ENCODE peak calls at places on chromosomes 2 and 18, in ten cellular contexts. V is stomach, N is tibial artery, S is SK-N-SH, Y is ascending aorta, K is sigmoid colon, E is right atrium auricular region, Q is BJ, D is gastrocnemius medialis, A is BE2C. L is an unnamed sample. For H3K36me3, the result is how much of the 10 kb centered on the place peaks cover.

GRCh38 chr2:207459990-207460757 is 69.6 kb upstream of the CREB1 start:
- DNase-seq in N (no peak), V (no peak), Q (no peak), E (no peak), D (no peak), S (no peak), K (no peak), Y (no peak), A (no peak), L (no peak)

GRCh38 chr2:169086893-169087467 is 17.6 kb downstream of the DHRS9 start:
- DNase-seq in Q (no peak), V (no peak), S (no peak), Y (no peak), D (no peak), N (no peak), A (no peak), K (no peak), E (no peak), L (no peak)

GRCh38 chr2:67790622-67791021 is 272.2 kb downstream of the C1D start:
- DNase-seq in K (no peak), Y (no peak), S (no peak), D (no peak), E (no peak), Q (peak), A (no peak), V (no peak), N (no peak), L (no peak)

GRCh38 chr18:36212978-36213303 is 25.6 kb downstream of the MOCOS start:
- DNase-seq in E (no peak), K (no peak), D (no peak), V (no peak), A (no peak), Y (no peak), N (no peak), Q (no peak), S (no peak), L (no peak)

GRCh38 chr18:75482880-75483279 is 55.4 kb upstream of the SMIM21 start:
- DNase-seq in K (no peak), S (no peak), Y (no peak), A (no peak), E (no peak), D (no peak), V (no peak), Q (peak), N (no peak), L (no peak)

GRCh38 chr2:68653538-68653982 is 10.2 kb downstream of the PROKR1 start:
- DNase-seq in V (peak), Q (no peak), Y (no peak), N (no peak), A (no peak), K (no peak), D (no peak), E (no peak), S (no peak), L (no peak)

GRCh38 chr2:223591596-223591995 is 10.6 kb downstream of the SCG2 start:
- DNase-seq in Y (no peak), D (no peak), K (no peak), Q (no peak), E (no peak), A (no peak), S (no peak), N (no peak), V (no peak), L (no peak)

GRCh38 chr2:216015722-216016464 is 2.5 kb upstream of the MREG start:
- DNase-seq in S (no peak), Q (no peak), A (no peak), Y (no peak), K (no peak), V (no peak), N (no peak), D (no peak), E (no peak), L (no peak)

GRCh38 chr2:109558076-109558882 is 55.5 kb downstream of the SEPTIN10 start:
- DNase-seq in E (no peak), K (no peak), A (no peak), V (peak), D (no peak), N (no peak), S (no peak), Q (peak), Y (no peak), L (no peak)

GRCh38 chr2:241168366-241168765 is 18.1 kb downstream of the PPP1R7 start:
- DNase-seq in A (no peak), S (no peak), E (no peak), K (no peak), Y (no peak), V (no peak), N (no peak), D (no peak), Q (no peak), L (no peak)

GRCh38 chr18:21117385-21118135 is 5.9 kb upstream of the ROCK1 start:
- DNase-seq in Y (no peak), E (no peak), D (no peak), S (no peak), K (no peak), N (no peak), V (no peak), A (no peak), Q (peak), L (no peak)

GRCh38 chr2:1744446-1745170 is at the start of gene PXDN:
- DNase-seq in S (peak), N (no peak), V (no peak), E (no peak), Q (no peak), D (no peak), A (no peak), K (peak), Y (no peak), L (peak)

GRCh38 chr2:27264753-27265535 is 2.1 kb upstream of the SLC30A3 start:
- DNase-seq in Q (no peak), Y (no peak), N (no peak), K (no peak), V (peak), E (no peak), D (no peak), S (peak), A (peak), L (no peak)

GRCh38 chr2:136134126-136134525 is 16.2 kb upstream of the CXCR4 start:
- DNase-seq in N (no peak), V (no peak), E (no peak), D (no peak), A (no peak), Q (no peak), Y (no peak), S (no peak), K (no peak), L (no peak)

GRCh38 chr2:135651717-135652116 is 89.9 kb upstream of the UBXN4 start:
- DNase-seq in A (no peak), V (no peak), S (no peak), Q (no peak), N (no peak), Y (no peak), E (no peak), D (no peak), K (no peak), L (no peak)

GRCh38 chr2:120771556-120772208 is 36.0 kb downstream of the GLI2 start:
- DNase-seq in V (no peak), N (peak), E (peak), D (no peak), S (no peak), Y (no peak), K (peak), Q (peak), A (peak), L (no peak)

GRCh38 chr18:58230438-58231179 is 186.6 kb downstream of the NEDD4L start:
- DNase-seq in A (no peak), D (no peak), Q (no peak), N (no peak), S (no peak), V (peak), E (no peak), Y (no peak), K (no peak), L (no peak)

GRCh38 chr2:65919579-65920188 is 487.3 kb upstream of the SPRED2 start:
- DNase-seq in V (no peak), D (no peak), Y (no peak), A (no peak), S (no peak), N (no peak), Q (no peak), K (no peak), E (no peak), L (no peak)

GRCh38 chr2:223712642-223713041 is 110.5 kb upstream of the SCG2 start:
- DNase-seq in A (no peak), N (no peak), Y (no peak), V (no peak), E (no peak), K (no peak), Q (no peak), D (no peak), S (no peak), L (no peak)

GRCh38 chr2:102367331-102367971 is 11.9 kb downstream of the IL18R1 start:
- DNase-seq in Y (no peak), K (no peak), V (no peak), E (no peak), S (no peak), Q (no peak), N (no peak), A (no peak), D (no peak), L (no peak)

GRCh38 chr2:61210332-61210981 is 48.5 kb downstream of the C2orf74 start:
- DNase-seq in E (no peak), S (no peak), Y (no peak), K (no peak), Q (peak), D (no peak), N (no peak), V (no peak), A (no peak), L (no peak)

DNA sequence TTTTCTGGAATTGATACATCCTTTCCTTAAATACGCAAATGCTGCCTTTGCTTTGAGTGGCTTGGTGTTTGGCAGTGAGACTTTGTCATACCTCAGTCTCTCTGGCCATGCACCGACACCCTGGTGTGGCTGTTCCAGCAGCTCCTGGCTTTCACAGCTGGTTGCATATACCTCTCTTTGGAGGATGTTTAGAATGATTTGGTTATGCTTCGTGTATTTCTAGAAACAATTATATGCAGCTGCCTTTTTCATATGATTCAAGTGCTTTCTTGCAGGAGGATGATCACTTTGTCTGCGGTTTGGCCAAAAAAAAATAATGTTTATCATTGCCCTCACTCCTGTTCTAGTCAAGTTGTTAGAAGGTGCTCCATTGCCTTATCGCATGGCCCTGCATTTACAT is 95.0 kb upstream of the EML6 start:
- DNase-seq in A (no peak), N (no peak), K (no peak), E (no peak), S (no peak), D (no peak), V (no peak), Y (no peak), Q (no peak), L (no peak)
- H3K36me3 ChIP-seq in A (half or more), N (half or more), K (half or more), E (half or more), S (half or more), D (under half), V (half or more), Y (half or more), Q (under half), L (under half)

GRCh38 chr2:71348302-71348701 is 16.7 kb downstream of the ZNF638 start:
- DNase-seq in E (no peak), D (no peak), S (no peak), Y (no peak), N (no peak), V (no peak), K (no peak), Q (no peak), A (no peak), L (no peak)

GRCh38 chr2:71347517-71347916 is 15.9 kb downstream of the ZNF638 start:
- DNase-seq in E (no peak), K (no peak), N (no peak), S (no peak), V (no peak), D (no peak), Q (no peak), A (no peak), Y (no peak), L (no peak)

GRCh38 chr2:71358931-71359671 is 27.5 kb downstream of the ZNF638 start:
- DNase-seq in A (no peak), E (no peak), Y (no peak), N (no peak), V (no peak), D (peak), Q (no peak), S (no peak), K (no peak), L (no peak)

DNA sequence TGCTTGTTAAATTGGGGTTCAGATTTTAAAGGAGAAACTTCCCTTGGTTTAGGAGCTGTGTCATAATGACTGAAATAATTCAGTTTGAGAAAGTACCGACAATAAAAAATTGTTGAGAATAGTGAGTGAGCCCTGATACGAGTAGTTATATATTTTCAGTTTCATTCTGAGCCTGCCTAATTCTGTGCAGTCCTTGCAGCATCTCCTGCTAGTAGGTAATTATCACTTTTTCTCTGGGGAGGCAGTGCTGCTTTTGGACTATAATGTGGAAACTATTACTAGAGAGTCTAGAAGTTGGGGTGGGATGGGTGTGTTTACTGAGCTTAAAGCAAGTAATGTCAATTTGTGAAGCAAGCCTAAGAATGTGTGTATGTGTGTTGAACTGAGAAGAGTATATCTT is 21.7 kb downstream of the ZNF638 start:
- DNase-seq in S (no peak), K (no peak), Y (no peak), N (no peak), A (no peak), Q (no peak), V (no peak), E (no peak), D (no peak), L (no peak)
- H3K36me3 ChIP-seq in S (half or more), K (under half), Y (under half), N (under half), A (under half), Q (under half), V (half or more), E (under half), D (under half), L (half or more)

DNA sequence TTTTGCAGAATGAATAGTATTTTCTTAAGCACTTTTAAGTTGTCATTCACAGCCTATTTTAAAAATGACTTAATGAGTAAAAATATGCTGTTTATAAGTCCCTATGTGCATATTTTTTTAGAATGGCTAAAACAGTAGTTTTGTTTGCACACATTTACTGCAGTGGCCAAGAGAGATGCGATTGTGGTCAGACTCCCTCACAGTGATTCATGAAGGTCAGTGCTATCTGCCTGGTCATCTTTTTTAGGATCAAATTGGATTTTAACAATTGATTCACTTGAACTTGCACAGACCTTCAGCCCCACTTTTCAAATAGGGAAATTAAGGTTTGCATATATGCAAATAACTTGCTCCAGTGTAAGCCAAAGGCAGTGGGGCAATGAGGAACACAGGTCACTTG is 129.5 kb downstream of the MTX2 start:
- DNase-seq in A (no peak), E (no peak), K (no peak), D (no peak), Q (peak), S (no peak), N (no peak), Y (no peak), V (no peak), L (no peak)
- H3K36me3 ChIP-seq in A (under half), E (under half), K (under half), D (under half), Q (under half), S (under half), N (under half), Y (under half), V (under half), L (under half)

DNA sequence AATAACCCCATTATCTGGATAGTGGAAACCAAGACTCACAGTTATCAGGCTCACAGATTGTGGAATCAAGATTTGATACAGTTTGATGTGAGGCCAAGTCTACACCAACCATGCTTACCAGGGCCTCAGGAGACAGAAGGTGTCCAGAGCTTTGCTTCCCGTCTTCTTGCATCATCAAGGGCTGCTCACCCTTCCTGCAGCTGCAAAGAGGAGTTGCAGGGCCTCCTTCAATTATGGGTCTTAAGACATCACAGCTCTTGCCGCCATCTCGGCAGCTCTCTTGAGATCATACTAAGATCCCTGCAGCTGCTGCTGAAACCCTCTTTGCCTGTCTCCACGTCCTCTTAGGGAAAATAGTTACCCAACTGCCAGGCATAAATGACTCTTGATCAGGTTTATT is 176.0 kb downstream of the MGAT5 start:
- DNase-seq in V (no peak), A (no peak), N (no peak), Q (no peak), S (no peak), E (no peak), K (no peak), Y (no peak), D (no peak), L (no peak)
- H3K36me3 ChIP-seq in V (half or more), A (under half), N (under half), Q (under half), S (under half), E (under half), K (under half), Y (under half), D (under half), L (under half)

GRCh38 chr2:201761101-201761500 is 19.6 kb downstream of the ALS2 start:
- DNase-seq in N (no peak), D (no peak), S (no peak), V (no peak), Y (no peak), E (no peak), K (no peak), Q (no peak), A (no peak), L (no peak)

GRCh38 chr2:201769664-201770373 is 10.9 kb downstream of the ALS2 start:
- DNase-seq in A (no peak), Q (no peak), N (no peak), Y (no peak), E (no peak), V (no peak), D (no peak), K (no peak), S (peak), L (no peak)

GRCh38 chr2:201768918-201769317 is 11.8 kb downstream of the ALS2 start:
- DNase-seq in A (no peak), V (no peak), S (no peak), K (no peak), Y (no peak), Q (no peak), N (no peak), D (no peak), E (no peak), L (no peak)

GRCh38 chr2:201765799-201766198 is 14.9 kb downstream of the ALS2 start:
- DNase-seq in V (no peak), K (no peak), E (no peak), Q (no peak), S (no peak), D (no peak), Y (no peak), N (no peak), A (no peak), L (no peak)
- H3K36me3 ChIP-seq in V (half or more), K (under half), E (under half), Q (under half), S (under half), D (under half), Y (under half), N (under half), A (under half), L (under half)

DNA sequence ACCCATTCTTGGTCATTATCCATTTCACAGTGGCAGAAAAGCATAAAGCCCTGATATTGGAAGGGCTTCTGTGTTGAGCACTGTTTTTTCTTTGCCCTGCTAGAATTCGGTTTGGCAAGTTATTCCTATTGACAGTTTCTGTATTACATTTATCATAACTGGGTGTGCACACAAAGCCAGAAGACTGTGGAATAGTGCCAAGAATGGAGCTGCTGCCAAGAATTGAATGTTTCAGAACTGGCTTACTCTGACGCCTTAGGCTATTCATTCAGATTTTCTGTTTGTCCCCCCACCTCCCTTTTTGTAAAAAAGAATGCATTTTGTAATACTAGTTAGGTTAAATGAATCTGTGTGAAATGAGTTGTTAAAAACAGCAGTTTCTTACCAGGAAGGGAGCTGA is 12.7 kb downstream of the KDM3A start:
- DNase-seq in Q (peak), D (no peak), S (no peak), V (peak), A (peak), N (no peak), E (peak), Y (no peak), K (no peak), L (peak)
- H3K36me3 ChIP-seq in Q (under half), D (under half), S (half or more), V (half or more), A (under half), N (half or more), E (half or more), Y (half or more), K (under half), L (under half)

GRCh38 chr18:22939649-22940048 is 6.5 kb downstream of the RBBP8 start:
- DNase-seq in D (no peak), K (no peak), S (no peak), N (no peak), A (no peak), Y (no peak), E (no peak), Q (no peak), V (no peak), L (no peak)
- H3K36me3 ChIP-seq in D (under half), K (under half), S (under half), N (under half), A (under half), Y (under half), E (under half), Q (under half), V (under half), L (under half)

DNA sequence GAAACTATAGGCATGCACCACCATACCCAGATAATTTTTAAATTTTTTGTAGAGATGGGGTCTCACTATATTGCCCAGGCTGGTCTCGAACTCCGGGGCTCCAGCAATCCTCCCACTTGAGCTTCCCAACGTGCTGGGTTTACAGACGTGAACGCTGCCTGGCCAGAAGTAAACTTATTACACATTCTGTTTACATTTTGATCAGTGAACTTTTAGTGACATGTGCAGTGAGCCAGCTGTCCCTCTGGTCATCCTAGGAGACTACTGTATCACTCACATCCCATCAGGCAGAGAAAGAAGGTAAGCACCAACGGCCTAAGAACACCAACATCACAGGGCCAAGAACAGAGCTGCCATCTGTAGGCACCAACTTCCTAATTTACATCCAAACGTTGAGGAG is 22.2 kb downstream of the NDUFA10 start:
- DNase-seq in Y (no peak), D (no peak), S (no peak), Q (no peak), E (no peak), K (no peak), V (no peak), A (no peak), N (no peak), L (no peak)
- H3K36me3 ChIP-seq in Y (half or more), D (under half), S (half or more), Q (under half), E (half or more), K (half or more), V (half or more), A (half or more), N (half or more), L (under half)

L was measured in tibial nerve.